ENCODE peak calls at places on chromosomes 13 and 19, in eight cellular contexts. R is PC-3, F is suprapubic skin, A is substantia nigra, W is RWPE2, L is SK-N-SH, K is lung, G is ovary. T is an unnamed sample.

GRCh38 chr19:15829277-15829770 is 13.9 kb upstream of the OR10H1 start:
- DNase-seq in R (no peak), F (no peak), A (no peak), W (no peak), L (no peak), K (no peak), G (no peak), T (no peak)

GRCh38 chr13:93182406-93182805 is 44.2 kb upstream of the GPC6 start:
- DNase-seq in R (no peak), F (no peak), A (no peak), W (no peak), L (no peak), K (no peak), G (no peak), T (no peak)

GRCh38 chr13:48902421-48902820 is 73.3 kb upstream of the FNDC3A start:
- DNase-seq in R (peak; percentile 37), F (no peak), A (no peak), W (no peak), L (no peak), K (no peak), G (no peak), T (no peak)

GRCh38 chr13:48739346-48740037 is 85.8 kb downstream of the CYSLTR2 start:
- DNase-seq in R (no peak), F (no peak), A (no peak), W (no peak), L (no peak), K (no peak), G (peak; percentile 53), T (no peak)

GRCh38 chr13:95083758-95084157 is 217.5 kb downstream of the ABCC4 start:
- DNase-seq in R (peak; percentile 77), F (no peak), A (no peak), W (no peak), L (no peak), K (no peak), G (no peak), T (no peak)

GRCh38 chr19:12833418-12833746 is 997 bp downstream of the RTBDN start:
- DNase-seq in R (no peak), F (no peak), A (no peak), W (no peak), L (peak; percentile 36), K (no peak), G (no peak), T (no peak)

GRCh38 chr19:40623403-40624239 is 22.5 kb downstream of the LTBP4 start:
- DNase-seq in R (peak; percentile 85), F (no peak), A (no peak), W (peak; percentile 75), L (peak; percentile 30), K (no peak), G (no peak), T (no peak)

GRCh38 chr19:30333291-30334065 is 38.7 kb upstream of the ZNF536 start:
- DNase-seq in R (no peak), F (peak; percentile 29), A (no peak), W (no peak), L (no peak), K (no peak), G (no peak), T (no peak)

GRCh38 chr13:40540707-40541044 is 125.8 kb downstream of the FOXO1 start:
- DNase-seq in R (no peak), F (no peak), A (no peak), W (no peak), L (no peak), K (no peak), G (no peak), T (no peak)

GRCh38 chr13:63041640-63042414 is 1626.2 kb upstream of the PCDH20 start:
- DNase-seq in R (peak; percentile 30), F (no peak), A (no peak), W (no peak), L (no peak), K (no peak), G (no peak), T (no peak)

GRCh38 chr19:41226053-41226873 is 7.2 kb downstream of the AXL start:
- DNase-seq in R (peak; percentile 89), F (no peak), A (peak; percentile 49), W (peak; percentile 94), L (peak; percentile 56), K (peak; percentile 51), G (peak; percentile 93), T (no peak)

GRCh38 chr19:1244693-1245451 is 3.3 kb downstream of the ATP5F1D start:
- DNase-seq in R (no peak), F (no peak), A (peak; percentile 48), W (no peak), L (no peak), K (peak; percentile 77), G (peak; percentile 77), T (peak; percentile 82)

DNA sequence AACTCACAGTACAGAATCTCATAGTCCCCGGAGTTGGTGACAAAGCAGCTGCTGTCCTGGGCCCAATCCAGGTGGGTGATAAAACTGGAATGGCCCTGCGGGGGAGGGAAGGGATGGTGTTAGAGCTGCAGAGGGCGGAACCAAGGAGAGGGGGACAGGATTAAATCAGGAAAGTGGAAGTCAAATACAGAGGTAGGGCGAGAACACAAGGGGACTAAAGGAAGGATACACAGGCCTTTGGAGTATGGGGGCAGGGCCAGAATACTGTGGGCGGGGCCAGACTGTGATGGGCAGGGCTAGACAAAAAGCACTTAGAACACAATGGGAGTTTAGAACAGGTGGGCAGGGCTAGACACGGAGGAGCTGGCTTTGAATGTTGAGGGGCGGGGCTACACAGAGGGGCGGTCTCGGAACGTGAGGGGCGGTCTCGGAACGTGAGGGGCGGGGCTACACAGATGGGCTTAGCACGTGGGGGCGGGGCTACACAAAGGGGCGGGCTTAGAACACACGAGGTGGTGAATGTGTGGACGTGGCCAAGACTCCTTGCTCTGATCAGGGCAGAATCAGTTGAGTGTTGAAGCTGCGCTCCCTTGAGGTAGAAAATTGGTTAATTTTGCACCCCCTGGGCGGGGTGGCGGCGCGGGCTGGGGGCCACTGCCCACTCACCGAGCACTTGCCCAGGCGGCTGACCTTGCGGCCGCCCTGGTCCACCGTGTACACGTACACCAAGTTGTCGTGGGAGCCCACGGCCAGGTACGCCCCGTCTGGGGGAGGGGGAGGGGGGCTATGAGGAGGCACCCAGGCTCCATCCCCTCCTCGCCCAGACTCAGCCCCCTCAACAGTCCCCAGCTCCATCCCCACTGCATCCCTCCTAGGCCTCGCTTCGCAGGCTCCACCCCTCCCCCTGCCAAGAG is 14.0 kb upstream of the GPR4 start:
- DNase-seq in R (peak; percentile 80), F (peak; percentile 87), A (no peak), W (peak; percentile 95), L (peak; percentile 96), K (peak; percentile 80), G (peak; percentile 95), T (peak; percentile 26)
- H3K27ac ChIP-seq in R (peak overlapping the region; percentile 73), F (peak overlapping the region; percentile 21), A (peak overlapping the region; percentile 26), W (peak overlapping the region; percentile 95), L (peak overlapping the region; percentile 68), K (no peak overlapping the region), G (no peak overlapping the region), T (no peak overlapping the region)

GRCh38 chr13:89726690-89727435 is 1620.6 kb upstream of the MIR17HG start:
- DNase-seq in R (peak; percentile 87), F (no peak), A (no peak), W (no peak), L (no peak), K (no peak), G (no peak), T (no peak)
- H3K27ac ChIP-seq in R (peak overlapping the region; percentile 100), F (no peak overlapping the region), A (no peak overlapping the region), W (peak overlapping the region; percentile 78), L (no peak overlapping the region), K (no peak overlapping the region), G (no peak overlapping the region), T (no peak overlapping the region)

DNA sequence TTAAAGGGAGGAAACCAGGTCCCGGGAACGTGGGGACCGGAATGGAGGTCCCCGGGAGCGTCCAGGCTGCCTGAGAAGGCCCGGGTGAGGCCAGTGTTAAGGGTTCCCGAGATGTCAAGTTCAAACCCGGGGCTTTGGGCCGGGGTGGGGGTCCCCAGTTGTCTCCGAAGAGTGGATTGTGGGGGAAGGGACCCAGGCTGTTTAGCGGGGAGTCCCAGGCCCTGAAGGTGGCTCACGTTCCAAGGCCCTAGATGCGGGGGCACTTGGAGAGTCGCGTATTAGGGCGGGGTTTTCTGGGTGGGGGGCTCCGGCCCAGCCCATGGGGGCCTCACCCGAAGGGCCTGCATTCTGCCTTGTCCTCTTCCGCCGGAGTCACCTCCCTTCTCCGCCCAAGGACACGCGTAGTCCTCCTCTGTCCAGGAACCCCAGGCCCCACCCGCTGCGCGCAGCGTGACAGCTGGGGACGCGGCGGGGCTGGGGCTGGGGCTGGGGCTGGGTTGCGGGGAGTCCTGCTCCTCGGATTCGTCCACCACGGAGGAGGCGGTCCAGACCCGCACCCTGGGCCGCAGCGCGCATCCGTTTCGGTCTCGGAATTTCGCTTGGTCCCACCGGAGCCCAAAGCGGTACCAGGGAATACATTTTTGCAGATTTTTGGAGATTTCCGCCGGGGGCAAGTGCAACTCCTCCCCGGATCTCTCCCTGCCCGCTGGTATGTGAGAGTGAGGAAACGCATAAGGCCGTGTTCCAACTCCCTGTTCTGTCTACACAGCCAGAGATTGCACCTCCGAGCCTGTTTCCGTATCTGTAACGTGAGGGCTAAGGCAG is at the start of gene COX7A1:
- DNase-seq in R (no peak), F (peak; percentile 85), A (no peak), W (no peak), L (no peak), K (no peak), G (peak; percentile 72), T (no peak)
- H3K27ac ChIP-seq in R (no peak within 1 kb of the TSS), F (peak within 1 kb of the TSS; percentile 93), A (peak within 1 kb of the TSS; percentile 35), W (no peak within 1 kb of the TSS), L (no peak within 1 kb of the TSS), K (peak within 1 kb of the TSS; percentile 95), G (peak within 1 kb of the TSS; percentile 79), T (peak within 1 kb of the TSS; percentile 58)

GRCh38 chr19:7550987-7551761 is 15.7 kb downstream of the PNPLA6 start:
- DNase-seq in R (peak; percentile 40), F (no peak), A (peak; percentile 15), W (no peak), L (peak; percentile 98), K (peak; percentile 88), G (peak; percentile 85), T (peak; percentile 77)

GRCh38 chr19:7552781-7553180 is 17.3 kb downstream of the PNPLA6 start:
- DNase-seq in R (no peak), F (no peak), A (no peak), W (no peak), L (peak; percentile 15), K (no peak), G (no peak), T (no peak)

GRCh38 chr19:7549749-7550148 is 14.2 kb downstream of the PNPLA6 start:
- DNase-seq in R (no peak), F (no peak), A (no peak), W (no peak), L (peak; percentile 7), K (no peak), G (peak; percentile 43), T (no peak)

GRCh38 chr19:7547153-7547552 is 11.6 kb downstream of the PNPLA6 start:
- DNase-seq in R (no peak), F (no peak), A (no peak), W (no peak), L (no peak), K (no peak), G (no peak), T (no peak)

DNA sequence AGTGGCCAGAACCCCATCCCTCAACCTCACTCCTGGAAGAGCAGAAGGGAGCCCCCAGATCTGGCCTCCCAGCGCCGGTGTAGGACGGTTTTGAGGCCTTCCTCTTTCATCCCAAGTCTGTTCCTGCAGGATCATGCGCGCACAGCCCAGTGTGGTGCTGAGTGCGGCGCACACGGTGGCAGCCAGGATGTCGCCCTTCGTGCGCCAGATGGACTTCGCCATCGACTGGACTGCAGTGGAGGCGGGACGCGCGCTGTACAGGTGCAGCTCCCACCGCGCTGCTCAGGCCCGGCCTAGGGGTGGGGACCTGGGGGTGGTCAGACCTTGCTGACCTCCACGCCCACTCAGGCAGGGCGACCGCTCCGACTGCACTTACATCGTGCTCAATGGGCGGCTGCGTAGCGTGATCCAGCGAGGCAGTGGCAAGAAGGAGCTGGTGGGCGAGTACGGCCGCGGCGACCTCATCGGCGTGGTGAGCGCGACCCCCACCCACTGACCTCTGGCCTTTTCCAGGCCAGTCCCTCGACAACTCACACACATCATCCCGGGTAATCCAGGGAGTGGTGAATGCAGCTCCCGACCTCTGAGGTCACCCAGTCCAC is 14.8 kb downstream of the PNPLA6 start:
- DNase-seq in R (no peak), F (no peak), A (no peak), W (peak; percentile 47), L (peak; percentile 31), K (no peak), G (peak; percentile 59), T (no peak)
- H3K27ac ChIP-seq in R (no peak overlapping the region), F (no peak overlapping the region), A (no peak overlapping the region), W (no peak overlapping the region), L (no peak overlapping the region), K (no peak overlapping the region), G (no peak overlapping the region), T (no peak overlapping the region)

T was measured in caudate nucleus.